ENCODE peak calls at places on chromosome 22, in four cellular contexts. R is stomach, K is sigmoid colon, H is endothelial cell of umbilical vein. T is an unnamed sample. For H3K27me3, the result is how much of the 10 kb centered on the place peaks cover.

GRCh38 chr22:25976346-25976745 is 192.9 kb upstream of the SEZ6L start:
- DNase-seq in H (no peak), R (no peak), K (no peak), T (no peak)

GRCh38 chr22:43209523-43209890 is 22.6 kb upstream of the TTLL12 start:
- DNase-seq in H (no peak), K (no peak), R (no peak), T (no peak)

GRCh38 chr22:48710410-48710809 is 1117.3 kb downstream of the BRD1 start:
- DNase-seq in H (no peak), K (peak), R (no peak), T (no peak)

GRCh38 chr22:46233231-46233630 is 16.9 kb downstream of the CDPF1 start:
- DNase-seq in R (no peak), H (peak), K (peak), T (peak)

GRCh38 chr22:35400335-35400680 is 368 bp downstream of the MCM5 start:
- DNase-seq in R (no peak), K (no peak), H (no peak), T (no peak)

GRCh38 chr22:40764743-40765441 is 54.3 kb downstream of the SLC25A17 start:
- DNase-seq in K (no peak), H (no peak), R (no peak), T (no peak)

GRCh38 chr22:47123827-47124442 is 361.5 kb downstream of the TBC1D22A start:
- DNase-seq in H (no peak), R (no peak), K (no peak), T (no peak)

GRCh38 chr22:46915978-46916730 is 153.7 kb downstream of the TBC1D22A start:
- DNase-seq in R (no peak), K (no peak), H (no peak), T (no peak)

GRCh38 chr22:47486569-47487312 is 724.3 kb downstream of the TBC1D22A start:
- DNase-seq in K (no peak), H (no peak), R (no peak), T (no peak)

GRCh38 chr22:47783433-47784366 is 1021.2 kb downstream of the TBC1D22A start:
- DNase-seq in H (no peak), K (no peak), R (no peak), T (no peak)

GRCh38 chr22:46122511-46122971 is 27.8 kb upstream of the PPARA start:
- DNase-seq in K (peak), H (peak), R (peak), T (peak)

GRCh38 chr22:46701262-46701661 is 36.8 kb downstream of the CERK start:
- DNase-seq in K (no peak), R (no peak), H (no peak), T (no peak)

GRCh38 chr22:48592931-48593330 is 1234.7 kb downstream of the BRD1 start:
- DNase-seq in H (no peak), K (no peak), R (no peak), T (no peak)

GRCh38 chr22:35622132-35622913 is 5.2 kb upstream of the MB start:
- DNase-seq in K (peak), H (no peak), R (peak), T (no peak)

GRCh38 chr22:24694971-24695928 is 79.3 kb downstream of the PIWIL3 start:
- DNase-seq in H (no peak), K (no peak), R (no peak), T (no peak)

GRCh38 chr22:47107431-47107830 is 345.0 kb downstream of the TBC1D22A start:
- DNase-seq in H (peak), R (no peak), K (no peak), T (peak)

GRCh38 chr22:50305658-50306566 is 1.5 kb downstream of the PLXNB2 start:
- DNase-seq in K (peak), R (peak), H (peak), T (peak)

GRCh38 chr22:48445113-48445827 is 1382.4 kb downstream of the BRD1 start:
- DNase-seq in H (no peak), K (no peak), R (no peak), T (no peak)

GRCh38 chr22:46033256-46034200 is 56.6 kb upstream of the WNT7B start:
- DNase-seq in K (no peak), R (no peak), H (peak), T (no peak)

GRCh38 chr22:22938672-22939536 is 51.3 kb downstream of the IGLL5 start:
- DNase-seq in H (no peak), R (no peak), K (no peak), T (no peak)

GRCh38 chr22:44020981-44021380 is 3.1 kb upstream of the PARVB start:
- DNase-seq in K (no peak), R (no peak), H (peak), T (no peak)

GRCh38 chr22:41535244-41535643 is 9.0 kb downstream of the POLR3H start:
- DNase-seq in R (no peak), H (no peak), K (no peak), T (no peak)

GRCh38 chr22:23786752-23787599 is at the start of gene SMARCB1:
- DNase-seq in R (peak), H (peak), K (peak), T (peak)

GRCh38 chr22:41286639-41287091 is 678 bp upstream of the RANGAP1 start:
- DNase-seq in K (no peak), R (no peak), H (no peak), T (peak)

GRCh38 chr22:26476705-26477340 is 6.8 kb downstream of the HPS4 start:
- DNase-seq in H (no peak), R (no peak), K (no peak), T (peak)

GRCh38 chr22:29003552-29003951 is 58.1 kb downstream of the C22orf31 start:
- DNase-seq in H (no peak), R (no peak), K (no peak), T (no peak)
- H3K4me3 ChIP-seq in H (no peak), R (no peak), K (no peak), T (no peak)

DNA sequence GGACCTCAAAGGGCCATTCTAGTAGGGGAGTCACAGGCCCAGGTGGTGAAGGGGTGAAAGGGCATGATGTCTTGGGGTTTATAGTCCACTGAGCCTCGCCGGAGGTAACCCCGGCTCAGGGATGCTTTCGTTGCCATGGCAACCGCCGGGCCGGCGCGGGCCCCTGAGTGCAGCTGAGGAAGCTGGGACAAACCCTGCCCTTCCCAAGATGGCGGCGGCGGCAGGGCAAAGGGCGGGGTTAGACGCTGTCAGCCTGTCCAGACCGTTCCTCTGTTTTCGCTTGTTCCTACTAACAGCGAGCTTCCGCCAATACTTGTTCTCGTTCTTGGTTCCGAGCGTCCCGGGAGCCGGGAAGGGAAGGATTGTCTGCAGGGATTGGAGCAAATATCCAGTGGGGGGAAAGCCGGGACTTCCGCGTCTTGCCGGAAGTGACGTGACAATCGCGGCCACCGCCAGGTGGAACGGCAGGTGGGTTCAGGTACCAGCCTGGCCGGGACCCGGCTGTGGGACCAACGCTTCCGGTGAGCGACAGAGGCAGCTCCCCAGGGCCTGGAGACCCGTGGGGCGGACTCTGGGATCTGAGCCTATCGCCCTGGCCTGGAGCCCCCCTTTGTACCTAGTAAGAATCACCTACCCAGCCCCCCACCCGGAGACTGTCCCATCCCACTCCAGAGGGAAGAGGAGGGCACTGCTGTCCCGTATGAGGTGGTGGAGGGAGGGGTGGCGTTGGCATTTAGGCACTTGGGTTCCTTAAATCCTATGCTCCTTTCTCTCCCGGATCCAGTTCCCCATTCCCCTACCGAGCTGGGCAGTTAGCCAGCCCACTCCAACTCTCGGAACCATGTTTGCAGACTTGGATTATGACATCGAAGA is at the start of gene PICK1:
- DNase-seq in K (peak), H (peak), R (peak), T (peak)
- TF ChIP-seq CTCF in K (no peak), H (no peak), R (no peak), T (no peak)

GRCh38 chr22:39245130-39246039 is 603 bp upstream of the PDGFB start:
- DNase-seq in K (no peak), H (no peak), R (no peak), T (no peak)

GRCh38 chr22:39246690-39247332 is 2.0 kb upstream of the PDGFB start:
- DNase-seq in R (no peak), K (no peak), H (no peak), T (no peak)

GRCh38 chr22:39244496-39245129 is at the start of gene PDGFB:
- DNase-seq in R (peak), K (no peak), H (peak), T (no peak)

GRCh38 chr22:39247379-39247778 is 2.6 kb upstream of the PDGFB start:
- DNase-seq in R (no peak), K (no peak), H (no peak), T (no peak)

DNA sequence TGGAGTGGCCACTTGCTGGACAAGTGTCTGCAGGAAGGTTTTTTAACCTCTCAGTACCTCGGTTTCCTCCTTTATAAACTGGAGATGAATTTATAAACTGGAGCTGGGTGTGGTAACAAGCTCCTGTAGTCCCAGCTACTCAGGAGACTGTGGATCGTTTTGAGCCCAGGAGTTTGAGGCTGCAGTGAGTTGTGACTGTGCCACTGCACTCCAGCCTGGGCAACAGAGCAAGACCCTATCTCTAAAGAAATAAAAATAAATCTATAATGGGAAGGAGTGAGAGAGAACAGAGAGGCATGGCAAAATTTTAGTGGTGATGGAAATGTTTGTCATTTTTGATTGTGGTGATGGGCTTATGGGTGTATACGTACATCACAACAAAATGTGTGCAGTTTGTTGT is 1.4 kb upstream of the PDGFB start:
- DNase-seq in K (no peak), R (no peak), H (no peak), T (no peak)
- H3K27me3 ChIP-seq in K (half or more), R (under half), H (under half), T (under half)

GRCh38 chr22:31123292-31123602 is 481 bp downstream of the INPP5J start:
- DNase-seq in H (no peak), K (no peak), R (no peak), T (no peak)

GRCh38 chr22:31121403-31121802 is 1.4 kb upstream of the INPP5J start:
- DNase-seq in H (no peak), K (no peak), R (no peak), T (no peak)

GRCh38 chr22:31122196-31122531 is 602 bp upstream of the INPP5J start:
- DNase-seq in K (no peak), R (no peak), H (no peak), T (no peak)

GRCh38 chr22:31124290-31124689 is 1.5 kb downstream of the INPP5J start:
- DNase-seq in K (no peak), R (no peak), H (no peak), T (no peak)

GRCh38 chr22:31122532-31123291 is at the start of gene INPP5J:
- DNase-seq in H (no peak), K (peak), R (peak), T (peak)
- H3K4me3 ChIP-seq in H (no peak), K (peak), R (peak), T (peak)

DNA sequence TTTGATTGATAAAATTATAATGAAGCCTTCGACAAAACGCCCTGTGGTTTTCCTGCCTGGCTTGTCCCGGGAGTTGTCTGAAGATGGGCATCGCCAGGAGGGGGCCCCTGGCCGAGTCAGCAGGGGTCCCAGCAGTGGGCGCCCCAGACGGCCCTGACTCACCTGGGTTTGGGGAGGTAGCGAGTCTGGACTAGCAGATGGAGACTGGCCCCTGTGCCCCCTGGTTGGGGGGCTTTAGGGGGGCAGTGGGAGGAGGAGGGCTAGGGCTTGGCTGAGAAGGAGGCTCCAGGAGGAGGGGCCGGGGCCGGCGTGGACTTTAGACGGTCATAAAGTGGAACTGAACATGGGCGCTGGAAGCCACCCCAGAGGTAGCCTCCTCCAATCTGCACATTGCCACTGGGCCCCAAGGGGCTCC is 410 bp upstream of the LIF start:
- DNase-seq in K (no peak), H (no peak), R (no peak), T (no peak)
- TF ChIP-seq CTCF in K (no peak), H (no peak), R (no peak), T (peak)

GRCh38 chr22:36727927-36728488 is 24.5 kb upstream of the CACNG2 start:
- DNase-seq in K (peak), R (no peak), H (no peak), T (no peak)

GRCh38 chr22:36727110-36727509 is 23.6 kb upstream of the CACNG2 start:
- DNase-seq in K (peak), R (no peak), H (no peak), T (no peak)

GRCh38 chr22:36728505-36728904 is 25.0 kb upstream of the CACNG2 start:
- DNase-seq in R (no peak), H (no peak), K (peak), T (no peak)

GRCh38 chr22:36730176-36730858 is 26.8 kb upstream of the CACNG2 start:
- DNase-seq in R (no peak), K (peak), H (no peak), T (no peak)

GRCh38 chr22:36729321-36729720 is 25.8 kb upstream of the CACNG2 start:
- DNase-seq in H (no peak), R (no peak), K (peak), T (no peak)
- H3K27me3 ChIP-seq in H (under half), R (under half), K (under half), T (under half)

GRCh38 chr22:39457047-39457545 is 284 bp downstream of the MGAT3 start:
- DNase-seq in H (no peak), R (no peak), K (no peak), T (no peak)

GRCh38 chr22:39457546-39458442 is 982 bp downstream of the MGAT3 start:
- DNase-seq in H (no peak), K (no peak), R (no peak), T (no peak)

GRCh38 chr22:39456262-39457046 is at the start of gene MGAT3:
- DNase-seq in H (no peak), K (no peak), R (no peak), T (no peak)

GRCh38 chr22:39459681-39460080 is 2.9 kb downstream of the MGAT3 start:
- DNase-seq in R (no peak), H (no peak), K (no peak), T (no peak)

GRCh38 chr22:39458443-39459083 is 1.8 kb downstream of the MGAT3 start:
- DNase-seq in R (no peak), K (no peak), H (no peak), T (no peak)
- H3K4me3 ChIP-seq in R (peak), K (peak), H (no peak), T (no peak)

GRCh38 chr22:17772249-17772962 is 1.9 kb downstream of the BID start:
- DNase-seq in R (no peak), H (no peak), K (peak), T (no peak)
- TF ChIP-seq CTCF in R (no peak), H (no peak), K (no peak), T (no peak)

DNA sequence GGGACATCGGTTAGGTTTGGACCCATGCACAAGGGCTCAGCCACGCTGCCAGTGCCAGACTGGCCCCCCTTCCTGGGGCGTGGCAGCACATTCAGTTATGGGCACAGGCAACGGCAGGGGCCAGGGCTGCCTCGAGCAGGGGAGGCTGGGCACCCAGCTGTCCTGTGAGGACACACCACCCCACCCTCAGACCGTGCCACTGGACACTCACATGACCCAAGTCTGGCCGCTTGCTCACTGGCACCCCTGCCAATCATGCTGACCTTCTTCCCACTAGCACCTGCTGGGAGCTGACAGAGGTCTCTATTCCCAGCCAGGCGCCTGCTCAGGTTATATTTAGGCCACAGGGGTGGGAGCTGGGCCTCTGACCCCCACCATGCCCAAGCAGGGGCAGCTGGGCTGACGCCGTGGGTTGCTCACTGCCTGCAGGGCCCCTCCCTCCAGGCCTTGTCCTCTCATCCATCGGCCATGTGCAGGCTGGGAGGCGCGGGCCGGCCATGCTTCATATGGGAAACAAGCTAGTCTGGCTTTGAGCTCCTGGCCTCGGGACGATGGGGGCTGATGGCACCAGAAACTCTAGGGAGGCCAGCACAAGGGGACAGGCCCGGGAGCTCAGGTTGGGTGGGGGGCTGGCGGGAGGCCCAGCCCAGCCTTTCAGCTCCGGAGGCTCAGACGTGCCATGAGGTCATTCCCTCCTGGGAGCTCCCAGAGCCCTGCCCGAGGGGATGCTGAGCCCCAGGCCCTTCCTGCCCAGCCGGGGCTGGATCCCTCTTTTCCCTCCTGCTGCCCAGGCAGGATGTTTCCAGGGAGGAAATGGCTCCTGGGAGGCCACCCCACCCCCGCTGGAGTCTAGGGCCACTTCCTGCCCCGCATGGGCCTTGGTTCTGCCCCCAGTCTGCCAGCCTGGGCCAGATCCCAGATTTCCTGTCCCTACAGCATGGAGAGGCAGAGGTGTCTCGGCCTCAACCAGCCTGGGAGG is 15.1 kb upstream of the TBX1 start:
- DNase-seq in R (no peak), K (no peak), H (no peak), T (no peak)
- H3K27me3 ChIP-seq in R (under half), K (under half), H (under half), T (under half)

T was measured in brain microvascular endothelial cell.